ENCODE peak calls at places on chromosomes 4 and X, in six cellular contexts. A is HepG2, S is A549, I is endothelial cell of umbilical vein, Z is GM12878, T is K562. M is an unnamed sample.

GRCh38 chrX:143788265-143788664 is 67.7 kb upstream of the SPANXN2 start:
- DNase-seq in A (no peak), S (no peak), I (no peak), Z (no peak), T (no peak), M (peak; percentile 53)

GRCh38 chr4:2264481-2265041 is 2.7 kb upstream of the MXD4 start:
- DNase-seq in A (no peak), S (no peak), I (no peak), Z (no peak), T (no peak), M (no peak)

GRCh38 chrX:150848914-150849365 is 49.5 kb downstream of the CD99L2 start:
- DNase-seq in A (peak; percentile 54), S (peak; percentile 62), I (no peak), Z (no peak), T (no peak), M (peak; percentile 86)

GRCh38 chr4:40897557-40898203 is 147.9 kb downstream of the NSUN7 start:
- DNase-seq in A (peak; percentile 53), S (peak; percentile 71), I (peak; percentile 74), Z (no peak), T (peak; percentile 79), M (peak; percentile 77)

GRCh38 chrX:102720237-102721168 is at the start of gene GPRASP3:
- DNase-seq in A (no peak), S (peak; percentile 78), I (peak; percentile 81), Z (no peak), T (peak; percentile 58), M (no peak)

GRCh38 chrX:96052078-96052477 is 632.6 kb upstream of the DIAPH2 start:
- DNase-seq in A (no peak), S (no peak), I (no peak), Z (no peak), T (no peak), M (no peak)

GRCh38 chr4:137651128-137651527 is 118.8 kb upstream of the PCDH18 start:
- DNase-seq in A (no peak), S (no peak), I (no peak), Z (no peak), T (no peak), M (no peak)

GRCh38 chr4:10098770-10099139 is 17.8 kb downstream of the WDR1 start:
- DNase-seq in A (no peak), S (no peak), I (no peak), Z (no peak), T (no peak), M (peak; percentile 46)

GRCh38 chr4:140755811-140756291 is 334 bp downstream of the TBC1D9 start:
- DNase-seq in A (no peak), S (peak; percentile 28), I (peak; percentile 70), Z (no peak), T (no peak), M (no peak)

GRCh38 chrX:7109838-7110793 is 37.4 kb upstream of the STS start:
- DNase-seq in A (no peak), S (no peak), I (no peak), Z (peak; percentile 68), T (no peak), M (no peak)

GRCh38 chrX:45712067-45712466 is 511.4 kb upstream of the DIPK2B start:
- DNase-seq in A (no peak), S (no peak), I (no peak), Z (no peak), T (no peak), M (no peak)

GRCh38 chr4:53306729-53307128 is 59.1 kb downstream of the SCFD2 start:
- DNase-seq in A (no peak), S (no peak), I (peak; percentile 16), Z (no peak), T (no peak), M (no peak)

GRCh38 chr4:83128235-83128929 is 13.9 kb upstream of the PLAC8 start:
- DNase-seq in A (no peak), S (no peak), I (no peak), Z (no peak), T (no peak), M (peak; percentile 93)

GRCh38 chr4:88919056-88919455 is 137.9 kb downstream of the FAM13A start:
- DNase-seq in A (no peak), S (no peak), I (no peak), Z (no peak), T (no peak), M (no peak)

GRCh38 chrX:45517090-45517973 is 316.7 kb upstream of the DIPK2B start:
- DNase-seq in A (peak; percentile 16), S (no peak), I (peak; percentile 58), Z (no peak), T (no peak), M (peak; percentile 39)

GRCh38 chrX:13598877-13599276 is 29.5 kb downstream of the EGFL6 start:
- DNase-seq in A (no peak), S (peak; percentile 24), I (peak; percentile 1), Z (no peak), T (peak; percentile 12), M (peak; percentile 15)

GRCh38 chr4:73822812-73823480 is 13.5 kb upstream of the CXCL6 start:
- DNase-seq in A (no peak), S (no peak), I (no peak), Z (no peak), T (no peak), M (no peak)

GRCh38 chr4:110152386-110152785 is 46.0 kb downstream of the ELOVL6 start:
- DNase-seq in A (no peak), S (no peak), I (no peak), Z (no peak), T (no peak), M (no peak)

GRCh38 chr4:110154586-110154985 is 43.8 kb downstream of the ELOVL6 start:
- DNase-seq in A (no peak), S (no peak), I (no peak), Z (no peak), T (no peak), M (no peak)

DNA sequence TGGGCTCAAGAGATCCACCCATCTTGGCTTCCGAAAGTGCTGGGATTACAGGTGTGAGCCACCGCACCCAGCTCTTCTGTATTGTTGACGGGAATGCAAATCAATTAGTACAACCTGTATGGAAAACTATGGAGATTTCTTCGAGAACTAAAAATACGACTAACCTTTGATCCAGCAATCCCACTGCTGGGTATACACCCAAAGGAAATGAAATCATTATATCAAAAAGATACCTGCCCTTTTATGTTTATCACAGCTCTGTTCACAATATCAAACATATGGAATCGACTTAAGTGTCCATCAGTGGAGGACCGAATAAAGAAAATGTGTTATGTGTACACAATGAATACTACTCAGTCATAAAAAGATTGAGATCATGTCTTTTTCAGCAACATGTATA is 49.3 kb downstream of the ELOVL6 start:
- DNase-seq in A (no peak), S (no peak), I (no peak), Z (no peak), T (no peak), M (no peak)
- TF ChIP-seq MAX in A (no peak), S (no peak), I (no peak), Z (no peak), T (no peak), M (no peak)

DNA sequence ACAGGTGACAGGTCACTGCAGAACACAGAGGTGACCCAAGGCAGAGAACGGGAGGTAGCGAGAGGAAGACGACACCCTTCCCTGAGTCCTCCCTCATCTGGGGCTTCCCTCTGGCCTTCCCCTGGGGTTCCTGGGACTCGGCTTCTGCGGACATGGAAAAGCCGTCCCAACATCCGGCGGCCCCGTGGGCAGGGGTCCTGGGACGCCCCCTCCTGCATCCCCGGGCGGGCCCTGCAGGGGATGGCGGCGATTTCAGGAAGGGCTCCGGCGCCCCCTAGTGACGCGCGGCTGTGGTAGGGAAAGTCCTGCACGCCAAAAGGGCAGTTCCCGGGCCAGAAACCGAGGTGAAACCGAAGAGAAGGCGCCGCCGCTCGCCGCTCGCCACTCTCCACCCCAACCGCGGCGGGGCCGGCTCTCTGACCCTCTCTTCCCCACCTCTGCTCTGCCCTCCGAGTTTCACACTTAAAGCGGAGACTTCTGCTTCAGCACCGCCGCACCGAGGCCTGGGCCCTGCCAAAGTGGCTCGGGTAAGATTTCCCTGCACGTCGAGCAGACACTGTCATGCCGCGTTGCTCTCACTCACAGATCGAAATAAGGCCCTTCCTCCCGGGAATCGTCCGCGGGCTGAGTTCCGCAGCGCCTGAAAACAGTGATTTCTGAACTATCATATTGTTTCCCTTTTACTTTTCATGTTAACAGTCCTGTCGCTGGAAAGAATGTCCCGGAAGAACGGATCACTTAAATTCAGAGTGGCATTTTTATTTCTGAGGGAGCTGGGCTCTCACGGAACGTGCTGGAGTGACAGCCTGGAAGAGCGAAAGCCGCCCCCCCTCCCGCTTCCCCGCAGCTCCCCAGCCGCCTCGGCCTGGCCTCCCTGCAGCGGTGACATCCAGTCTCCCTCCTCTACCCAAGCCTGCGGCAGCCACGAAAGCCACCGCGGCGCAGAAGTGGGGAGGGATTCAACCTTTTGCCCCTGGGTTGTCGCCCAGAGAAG is 110.6 kb downstream of the DCTD start:
- DNase-seq in A (peak; percentile 35), S (peak; percentile 33), I (peak; percentile 79), Z (no peak), T (peak; percentile 77), M (peak; percentile 71)
- H3K4me3 ChIP-seq in A (no peak overlapping the region), S (peak overlapping the region; percentile 13), I (peak overlapping the region; percentile 62), Z (peak overlapping the region; percentile 59), T (no peak overlapping the region), M (no peak overlapping the region)

GRCh38 chrX:35351212-35351611 is 408.6 kb downstream of the FAM47B start:
- DNase-seq in A (no peak), S (no peak), I (no peak), Z (no peak), T (no peak), M (no peak)

GRCh38 chrX:35351795-35352483 is 409.3 kb downstream of the FAM47B start:
- DNase-seq in A (no peak), S (no peak), I (no peak), Z (no peak), T (no peak), M (no peak)
- TF ChIP-seq MYC in A (no peak), S (no peak), I (no peak), Z (no peak), T (no peak), M (no peak)

GRCh38 chrX:30935985-30936384 is 46.9 kb upstream of the TAB3 start:
- DNase-seq in A (peak; percentile 45), S (peak; percentile 7), I (peak; percentile 6), Z (no peak), T (peak; percentile 14), M (peak; percentile 17)
- TF ChIP-seq MAX in A (no peak), S (no peak), I (no peak), Z (no peak), T (no peak), M (no peak)

GRCh38 chr4:98510340-98510739 is 148.1 kb downstream of the TSPAN5 start:
- DNase-seq in A (no peak), S (no peak), I (no peak), Z (no peak), T (no peak), M (no peak)
- H3K4me3 ChIP-seq in A (no peak overlapping the region), S (no peak overlapping the region), I (no peak overlapping the region), Z (no peak overlapping the region), T (no peak overlapping the region), M (no peak overlapping the region)

DNA sequence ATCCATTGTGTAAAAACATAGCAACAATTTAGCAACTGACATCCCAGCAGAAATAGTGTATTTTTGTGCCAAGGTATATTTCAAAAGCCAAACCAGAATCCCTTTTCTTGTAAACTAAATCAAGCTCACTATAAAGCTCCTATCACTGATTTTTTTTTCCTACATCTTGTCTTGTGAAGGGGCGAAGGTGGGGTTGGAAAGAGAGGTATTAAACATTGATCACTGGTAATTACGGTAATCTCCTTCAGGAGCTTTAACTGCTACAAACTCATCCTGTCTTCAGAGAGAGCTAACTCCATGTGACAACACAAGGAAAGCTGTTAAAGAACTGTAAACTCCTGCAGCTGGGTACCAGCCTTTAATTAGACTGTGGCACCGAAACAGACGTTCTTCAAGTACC is 111.6 kb upstream of the PPARGC1A start:
- DNase-seq in A (no peak), S (no peak), I (no peak), Z (no peak), T (no peak), M (no peak)
- TF ChIP-seq MYC in A (no peak), S (no peak), I (no peak), Z (no peak), T (no peak), M (no peak)